ENCODE peak calls at places on chromosomes 11 and 22, in nine cellular contexts. K, W, Z, P, X, J, B, G and V are unnamed samples.

GRCh38 chr22:23670378-23671295 is 20.2 kb upstream of the RGL4 start:
- DNase-seq in P (no peak), J (no peak), B (no peak), X (no peak), W (no peak), G (peak), Z (peak), K (no peak), V (no peak)

GRCh38 chr11:34454308-34455032 is 15.7 kb downstream of the CAT start:
- DNase-seq in G (no peak), J (no peak), W (no peak), X (no peak), K (no peak), P (no peak), B (no peak), Z (no peak), V (no peak)

GRCh38 chr22:38018938-38019827 is 34.8 kb upstream of the SOX10 start:
- DNase-seq in J (no peak), B (no peak), P (no peak), W (no peak), K (no peak), X (no peak), Z (no peak), G (no peak), V (no peak)

GRCh38 chr11:2944953-2945756 is 15.9 kb upstream of the PHLDA2 start:
- DNase-seq in P (no peak), Z (peak), G (peak), X (peak), B (peak), K (peak), W (no peak), J (peak), V (peak)

GRCh38 chr22:37633082-37633692 is 6.3 kb upstream of the SH3BP1 start:
- DNase-seq in G (no peak), K (no peak), Z (no peak), X (peak), P (no peak), W (no peak), B (no peak), J (no peak), V (no peak)

GRCh38 chr11:1572200-1573076 is at the start of gene DUSP8:
- DNase-seq in B (peak), Z (peak), J (peak), G (peak), W (peak), K (peak), X (peak), P (no peak), V (peak)

GRCh38 chr11:114302663-114303062 is 6.5 kb downstream of the NNMT start:
- DNase-seq in X (no peak), G (no peak), J (no peak), K (no peak), W (no peak), P (no peak), Z (no peak), B (no peak), V (no peak)

GRCh38 chr11:75339685-75340409 is 11.6 kb downstream of the ARRB1 start:
- DNase-seq in G (no peak), Z (no peak), B (peak), X (peak), P (no peak), K (no peak), J (no peak), W (no peak), V (no peak)

GRCh38 chr11:69449320-69450063 is 32.0 kb upstream of the LINC01488 start:
- DNase-seq in W (no peak), X (no peak), G (peak), B (no peak), J (peak), P (no peak), Z (peak), K (peak), V (peak)

GRCh38 chr22:35409783-35410662 is 10.1 kb downstream of the MCM5 start:
- DNase-seq in J (no peak), G (peak), P (no peak), X (no peak), K (peak), B (no peak), Z (no peak), W (no peak), V (no peak)

GRCh38 chr11:104918113-104918824 is 20.0 kb upstream of the CASP12 start:
- DNase-seq in K (no peak), X (no peak), Z (no peak), B (no peak), P (no peak), J (no peak), W (no peak), G (no peak), V (no peak)

GRCh38 chr11:79045811-79046304 is 395.0 kb downstream of the TENM4 start:
- DNase-seq in Z (no peak), W (no peak), K (no peak), P (no peak), X (no peak), B (no peak), J (no peak), G (peak), V (peak)

GRCh38 chr11:45930031-45930794 is 7.8 kb downstream of the LARGE2 start:
- DNase-seq in J (peak), X (peak), P (peak), Z (peak), B (peak), G (peak), K (peak), W (no peak), V (peak)

GRCh38 chr22:31980628-31981027 is 36.3 kb downstream of the YWHAH start:
- DNase-seq in W (no peak), P (no peak), J (no peak), K (no peak), Z (no peak), G (no peak), X (no peak), B (no peak), V (peak)

GRCh38 chr22:20652582-20652981 is 121.3 kb upstream of the SERPIND1 start:
- DNase-seq in X (no peak), J (no peak), Z (no peak), B (no peak), P (no peak), W (no peak), G (no peak), K (no peak), V (peak)

GRCh38 chr11:38824573-38824972 is 2226.5 kb upstream of the RAG2 start:
- DNase-seq in W (no peak), G (no peak), J (no peak), Z (no peak), K (no peak), B (no peak), P (no peak), X (no peak), V (no peak)
- TF ChIP-seq CTCF in W (no peak), G (no peak), J (no peak), Z (no peak), K (no peak), B (no peak), P (no peak), X (no peak), V (no peak)

GRCh38 chr11:66619080-66619554 is 2.7 kb downstream of the RBM14 start:
- DNase-seq in W (no peak), J (no peak), Z (no peak), B (no peak), X (no peak), P (no peak), G (no peak), K (no peak), V (no peak)

GRCh38 chr11:66614073-66614472 is 2.4 kb upstream of the RBM14 start:
- DNase-seq in Z (no peak), J (no peak), W (no peak), G (peak), B (no peak), P (no peak), K (no peak), X (no peak), V (no peak)

GRCh38 chr11:66616379-66617147 is at the start of gene RBM14:
- DNase-seq in W (peak), P (peak), B (peak), Z (peak), X (peak), K (peak), G (peak), J (peak), V (peak)

GRCh38 chr11:66612458-66612857 is 4.0 kb upstream of the RBM14 start:
- DNase-seq in B (no peak), J (no peak), X (no peak), W (no peak), G (no peak), K (no peak), Z (no peak), P (no peak), V (no peak)

DNA sequence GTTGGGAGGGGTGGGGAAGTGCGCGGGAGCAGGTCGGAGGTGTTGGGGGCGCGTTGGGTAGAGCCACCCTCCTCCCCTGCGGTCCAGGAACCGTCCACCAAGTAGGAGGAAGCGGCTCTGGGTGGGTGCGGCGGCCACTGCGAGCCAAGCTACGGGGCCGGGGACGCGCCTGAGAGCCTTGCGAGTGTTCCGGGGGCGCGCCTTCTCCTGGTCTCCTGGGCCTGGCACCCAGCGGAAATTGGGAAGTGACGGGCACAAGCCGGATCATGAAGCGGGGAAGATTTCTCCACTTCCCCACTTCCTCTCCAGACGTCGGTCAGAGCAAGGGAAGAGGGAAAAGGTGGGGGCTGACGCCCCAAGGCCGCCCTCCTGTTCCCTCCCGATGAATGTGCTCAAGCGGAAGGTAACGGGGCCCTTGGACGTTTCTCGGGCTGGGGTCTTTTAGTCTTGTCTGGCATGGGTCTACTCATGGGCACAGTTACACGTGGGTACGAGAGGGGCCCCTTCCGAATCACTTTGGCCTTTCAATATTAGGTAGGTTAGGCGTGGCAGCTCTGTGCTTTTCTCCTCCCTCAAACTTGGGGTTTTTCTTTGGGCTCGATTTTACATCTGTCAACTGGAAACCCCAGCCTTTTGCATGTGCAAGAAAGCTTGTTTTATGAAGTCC is 851 bp downstream of the RBM14 start:
- DNase-seq in G (peak), B (no peak), P (no peak), X (no peak), J (peak), K (peak), W (no peak), Z (peak), V (peak)
- H3K4me3 ChIP-seq in G (peak), B (peak), P (peak), X (peak), J (peak), K (peak), W (peak), Z (peak), V (peak)

GRCh38 chr22:49999063-49999900 is 13.3 kb downstream of the IL17REL start:
- DNase-seq in P (no peak), W (no peak), X (peak), B (peak), Z (no peak), K (peak), J (no peak), G (peak), V (no peak)
- TF ChIP-seq POLR2A in P (no peak), W (no peak), X (no peak), B (no peak), Z (no peak), K (no peak), J (no peak), G (no peak), V (no peak)

GRCh38 chr11:60810151-60810550 is 25.0 kb downstream of the MS4A10 start:
- DNase-seq in Z (no peak), W (no peak), B (no peak), J (no peak), X (no peak), P (no peak), K (no peak), G (no peak), V (no peak)

GRCh38 chr11:60810583-60810982 is 25.4 kb downstream of the MS4A10 start:
- DNase-seq in J (no peak), K (no peak), P (no peak), B (peak), W (no peak), X (no peak), Z (no peak), G (no peak), V (no peak)

GRCh38 chr11:60809249-60809648 is 24.1 kb downstream of the MS4A10 start:
- DNase-seq in G (no peak), B (no peak), J (no peak), X (no peak), Z (no peak), K (no peak), W (no peak), P (no peak), V (no peak)

GRCh38 chr11:60813324-60813723 is 28.2 kb downstream of the MS4A10 start:
- DNase-seq in P (no peak), J (no peak), X (no peak), W (no peak), Z (no peak), B (no peak), K (no peak), G (no peak), V (no peak)

GRCh38 chr11:60809691-60810090 is 24.6 kb downstream of the MS4A10 start:
- DNase-seq in B (no peak), Z (no peak), W (no peak), K (no peak), J (no peak), G (no peak), X (no peak), P (no peak), V (no peak)
- TF ChIP-seq CTCF in B (no peak), Z (no peak), W (no peak), K (no peak), J (no peak), G (no peak), X (no peak), P (no peak), V (no peak)

GRCh38 chr11:134387501-134387900 is 24.5 kb downstream of the B3GAT1 start:
- DNase-seq in G (no peak), W (no peak), B (no peak), K (no peak), X (no peak), Z (no peak), P (no peak), J (no peak), V (no peak)

GRCh38 chr11:134386945-134387344 is 25.1 kb downstream of the B3GAT1 start:
- DNase-seq in P (no peak), X (no peak), B (no peak), G (no peak), K (no peak), J (no peak), W (no peak), Z (no peak), V (no peak)

GRCh38 chr11:134384406-134384805 is 27.6 kb downstream of the B3GAT1 start:
- DNase-seq in X (no peak), J (no peak), G (no peak), W (no peak), K (no peak), P (no peak), B (no peak), Z (no peak), V (no peak)

GRCh38 chr11:134385171-134385570 is 26.9 kb downstream of the B3GAT1 start:
- DNase-seq in K (no peak), B (no peak), P (no peak), W (no peak), X (no peak), G (no peak), Z (no peak), J (no peak), V (no peak)

DNA sequence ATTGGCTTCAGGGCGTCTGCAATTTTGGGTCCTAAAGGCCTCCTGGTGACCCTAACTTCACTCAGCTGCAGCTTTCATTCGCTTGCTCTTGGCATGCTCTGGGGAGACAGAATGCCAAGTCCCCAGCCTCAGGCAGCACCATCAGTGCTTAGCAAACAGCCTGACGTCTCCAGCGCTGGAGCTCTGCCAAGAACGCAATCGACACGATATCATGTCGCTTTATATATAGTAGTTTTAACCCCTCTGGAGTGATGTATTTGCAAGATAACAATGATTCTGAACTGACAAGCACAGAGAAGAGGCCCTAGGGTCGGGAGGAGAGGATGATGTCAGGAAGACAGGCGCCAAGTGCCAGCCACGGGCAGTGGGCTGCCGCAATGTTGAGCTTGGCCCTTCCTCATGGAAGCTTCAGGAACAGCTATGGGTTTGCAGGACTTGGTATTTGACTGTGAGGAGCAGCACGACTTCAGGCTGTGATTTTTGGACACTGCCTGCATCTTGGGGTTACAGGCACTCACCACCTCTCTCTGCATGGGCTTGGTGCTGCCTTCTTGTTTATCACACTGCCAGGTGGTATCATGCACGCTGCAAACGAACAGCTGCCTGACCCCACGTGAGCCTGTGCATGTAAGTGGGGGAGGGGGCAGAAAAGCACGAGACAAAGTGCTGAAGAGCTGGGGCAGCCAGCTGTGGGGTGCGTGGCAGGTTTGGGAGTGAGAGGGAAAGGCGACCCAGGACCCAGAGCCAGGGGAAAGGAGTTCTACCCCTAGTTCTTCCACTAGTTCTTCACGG is 26.1 kb downstream of the B3GAT1 start:
- DNase-seq in B (no peak), P (no peak), K (no peak), G (no peak), X (no peak), Z (no peak), W (no peak), J (no peak), V (no peak)
- H3K4me3 ChIP-seq in B (no peak), P (no peak), K (no peak), G (no peak), X (no peak), Z (no peak), W (no peak), J (no peak), V (no peak)

DNA sequence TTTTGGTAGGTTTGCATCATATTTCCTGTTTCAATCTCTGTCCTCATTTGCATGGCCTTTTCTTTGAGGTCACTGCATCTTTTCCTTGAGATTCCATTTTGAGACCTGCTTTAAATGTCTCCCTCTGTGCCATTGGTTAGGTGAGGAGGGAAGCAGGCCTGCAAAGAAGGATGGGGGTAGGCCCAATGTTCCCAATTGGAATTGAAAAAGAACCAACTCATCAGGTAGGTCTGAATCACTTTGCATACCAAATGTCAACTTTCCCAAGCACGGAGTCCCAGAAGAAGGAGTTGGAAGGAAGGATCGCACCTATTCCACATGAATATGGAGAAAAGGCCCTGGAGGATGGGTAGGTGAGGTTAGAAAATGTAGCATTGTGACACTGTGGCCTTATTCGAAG is 318.5 kb downstream of the BLID start:
- DNase-seq in G (no peak), Z (no peak), B (no peak), P (no peak), X (no peak), J (no peak), W (no peak), K (no peak), V (no peak)
- TF ChIP-seq POLR2A in G (no peak), Z (no peak), B (no peak), P (no peak), X (no peak), J (no peak), W (no peak), K (no peak), V (no peak)

GRCh38 chr11:57643802-57644201 is 5.9 kb downstream of the YPEL4 start:
- DNase-seq in X (no peak), K (no peak), G (no peak), P (no peak), Z (no peak), J (no peak), B (no peak), W (no peak), V (no peak)
- TF ChIP-seq CTCF in X (no peak), K (no peak), G (no peak), P (no peak), Z (no peak), J (no peak), B (no peak), W (no peak), V (no peak)